ENCODE peak calls at places on chromosomes 2 and 18, in eight cellular contexts. W, B, D, Y, U, T, M and X are unnamed samples.

GRCh38 chr2:174748948-174749347 is 15.3 kb downstream of the CHRNA1 start:
- DNase-seq in M (peak; percentile 63), Y (peak; percentile 71), W (peak; percentile 28), U (peak; percentile 16), T (peak; percentile 65), B (no peak), D (peak; percentile 57), X (peak; percentile 59)

GRCh38 chr18:5449858-5450509 is 93.8 kb downstream of the EPB41L3 start:
- DNase-seq in T (no peak), M (no peak), Y (no peak), D (no peak), U (no peak), B (no peak), W (no peak), X (no peak)

GRCh38 chr18:378039-378438 is 110.2 kb upstream of the THOC1 start:
- DNase-seq in U (no peak), W (no peak), M (peak; percentile 33), T (no peak), D (no peak), Y (no peak), B (no peak), X (no peak)

GRCh38 chr2:134460583-134460998 is 206.7 kb downstream of the MGAT5 start:
- DNase-seq in Y (peak; percentile 75), T (peak; percentile 51), W (peak; percentile 33), U (peak; percentile 18), D (peak; percentile 64), B (peak; percentile 49), M (peak; percentile 79), X (peak; percentile 53)

GRCh38 chr2:153110477-153110876 is 368.1 kb downstream of the RPRM start:
- DNase-seq in U (no peak), D (no peak), T (no peak), W (no peak), Y (no peak), M (no peak), B (no peak), X (no peak)

GRCh38 chr2:20666364-20667150 is at the start of gene GDF7:
- DNase-seq in M (no peak), U (no peak), D (no peak), B (no peak), W (no peak), Y (no peak), T (peak; percentile 61), X (no peak)

GRCh38 chr2:26772064-26773001 is 8.2 kb downstream of the SLC35F6 start:
- DNase-seq in B (no peak), Y (no peak), U (no peak), W (peak; percentile 95), T (peak; percentile 96), M (peak; percentile 88), D (no peak), X (no peak)

GRCh38 chr2:15939854-15940660 is at the start of gene MYCN:
- DNase-seq in T (peak; percentile 72), M (peak; percentile 62), W (peak; percentile 52), U (no peak), B (peak; percentile 57), Y (no peak), D (peak; percentile 44), X (peak; percentile 40)

GRCh38 chr2:143615617-143616016 is 486.4 kb downstream of the ARHGAP15 start:
- DNase-seq in U (no peak), T (no peak), B (no peak), Y (no peak), D (no peak), M (no peak), W (no peak), X (no peak)

GRCh38 chr2:6896930-6897759 is 19.6 kb downstream of the RSAD2 start:
- DNase-seq in T (no peak), M (no peak), Y (peak; percentile 52), D (no peak), W (no peak), B (no peak), U (no peak), X (peak; percentile 62)

GRCh38 chr18:37188016-37188791 is 359.3 kb downstream of the KIAA1328 start:
- DNase-seq in B (no peak), U (no peak), T (no peak), W (no peak), D (no peak), Y (no peak), M (no peak), X (peak; percentile 69)

GRCh38 chr2:177972782-177973181 is 99.8 kb downstream of the PDE11A start:
- DNase-seq in B (no peak), U (no peak), W (no peak), T (no peak), M (no peak), Y (no peak), D (no peak), X (no peak)
- H3K4me3 ChIP-seq in B (no peak overlapping the region), U (no peak overlapping the region), W (no peak overlapping the region), T (no peak overlapping the region), M (no peak overlapping the region), Y (no peak overlapping the region), D (no peak overlapping the region), X (no peak overlapping the region)

DNA sequence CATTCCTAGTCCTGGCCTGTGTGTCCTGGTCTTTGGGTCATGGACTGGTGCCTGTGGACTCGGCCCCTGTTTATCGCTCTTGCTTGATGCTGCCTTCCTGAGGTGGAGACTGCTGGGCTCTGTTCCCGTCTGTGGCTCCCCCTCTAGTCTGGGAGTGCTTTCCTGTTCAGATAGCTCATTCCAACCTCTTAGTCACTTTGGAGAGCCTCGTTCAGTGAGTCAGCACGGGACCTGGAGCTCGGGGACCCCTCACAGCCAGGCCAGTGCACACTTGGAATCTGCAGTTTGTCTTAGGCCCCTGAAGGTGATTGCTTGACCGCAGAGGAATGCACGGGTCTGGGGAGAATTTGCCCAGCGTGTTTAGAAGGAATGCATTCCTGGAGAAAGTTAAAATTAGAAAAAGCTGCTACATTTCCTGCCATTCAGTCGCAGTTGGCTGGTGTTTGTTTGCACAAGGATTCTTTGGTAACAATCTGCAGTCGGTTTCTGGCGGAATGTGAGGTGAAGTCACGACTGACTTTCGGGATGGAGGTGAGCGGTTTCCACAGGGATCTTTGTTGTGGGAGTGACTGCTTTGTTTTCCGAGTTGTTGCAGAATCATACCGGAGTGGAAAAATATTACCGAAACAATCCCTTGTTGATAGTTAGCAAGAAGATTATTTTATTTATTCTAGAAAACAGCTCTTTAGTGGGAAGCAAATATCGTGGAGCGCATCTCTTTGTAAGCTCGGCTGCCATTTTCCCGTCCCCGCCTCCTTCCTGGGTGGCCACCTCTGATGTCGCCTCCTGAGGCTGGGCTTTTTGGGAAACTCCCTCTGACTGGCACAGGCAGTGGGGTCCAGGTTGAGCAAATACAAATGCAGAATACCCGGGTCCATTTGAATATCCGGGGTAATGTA is 29.6 kb downstream of the SH3BP4 start:
- DNase-seq in T (peak; percentile 52), B (no peak), Y (no peak), U (peak; percentile 97), D (peak; percentile 91), W (peak; percentile 56), M (peak; percentile 62), X (peak; percentile 99)
- TF ChIP-seq CTCF in T (no peak), B (no peak), Y (no peak), U (peak; percentile 38), D (no peak), W (no peak), M (no peak), X (peak; percentile 35)

DNA sequence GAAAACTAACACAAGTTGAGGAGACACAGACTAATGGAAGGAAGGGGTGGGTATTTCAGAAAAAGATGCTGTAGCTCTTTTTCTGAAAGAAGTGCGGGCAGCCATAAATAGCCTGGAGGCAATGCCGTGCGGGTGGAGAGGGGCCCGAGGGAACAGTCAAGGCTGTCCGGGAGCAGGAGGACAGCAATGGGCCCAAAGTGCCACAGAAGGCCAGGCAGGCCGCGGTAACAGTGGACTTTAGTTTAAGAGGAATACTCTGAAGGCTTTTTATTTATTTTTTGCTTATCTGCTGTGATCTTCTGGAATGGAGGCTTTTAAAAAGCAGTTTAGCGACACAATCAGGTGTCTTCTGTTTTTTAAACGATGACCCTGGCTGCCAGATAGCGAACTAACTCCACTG is 2.8 kb downstream of the ITGB1BP1 start:
- DNase-seq in M (no peak), U (no peak), Y (no peak), B (no peak), W (no peak), T (no peak), D (no peak), X (no peak)
- H3K4me3 ChIP-seq in M (no peak overlapping the region), U (no peak overlapping the region), Y (no peak overlapping the region), B (no peak overlapping the region), W (no peak overlapping the region), T (no peak overlapping the region), D (no peak overlapping the region), X (no peak overlapping the region)

DNA sequence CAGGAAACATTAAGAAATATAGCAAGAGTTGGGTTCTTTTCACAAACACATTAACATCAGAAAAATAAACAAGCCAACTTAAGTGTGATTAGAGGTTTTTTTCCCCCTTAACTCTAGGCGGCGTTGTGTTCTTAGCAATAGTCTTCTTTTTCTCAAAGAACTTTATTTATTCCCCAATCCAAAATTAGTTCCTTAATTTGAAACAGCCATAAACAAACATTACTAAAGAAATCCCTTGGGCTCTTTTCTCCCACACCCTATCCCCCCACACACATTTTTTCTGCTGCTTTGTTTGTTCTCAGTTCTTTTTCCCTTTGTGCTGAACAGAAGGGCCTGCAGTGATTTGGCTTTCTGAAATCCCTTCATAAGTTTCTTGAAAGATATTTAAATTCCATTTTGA is 13.2 kb upstream of the MYO1B start:
- DNase-seq in W (no peak), U (no peak), B (no peak), D (no peak), Y (no peak), T (no peak), M (no peak), X (peak; percentile 56)
- TF ChIP-seq CTCF in W (peak; percentile 7), U (peak; percentile 64), B (peak; percentile 43), D (peak; percentile 41), Y (peak; percentile 20), T (no peak), M (peak; percentile 32), X (peak; percentile 58)

DNA sequence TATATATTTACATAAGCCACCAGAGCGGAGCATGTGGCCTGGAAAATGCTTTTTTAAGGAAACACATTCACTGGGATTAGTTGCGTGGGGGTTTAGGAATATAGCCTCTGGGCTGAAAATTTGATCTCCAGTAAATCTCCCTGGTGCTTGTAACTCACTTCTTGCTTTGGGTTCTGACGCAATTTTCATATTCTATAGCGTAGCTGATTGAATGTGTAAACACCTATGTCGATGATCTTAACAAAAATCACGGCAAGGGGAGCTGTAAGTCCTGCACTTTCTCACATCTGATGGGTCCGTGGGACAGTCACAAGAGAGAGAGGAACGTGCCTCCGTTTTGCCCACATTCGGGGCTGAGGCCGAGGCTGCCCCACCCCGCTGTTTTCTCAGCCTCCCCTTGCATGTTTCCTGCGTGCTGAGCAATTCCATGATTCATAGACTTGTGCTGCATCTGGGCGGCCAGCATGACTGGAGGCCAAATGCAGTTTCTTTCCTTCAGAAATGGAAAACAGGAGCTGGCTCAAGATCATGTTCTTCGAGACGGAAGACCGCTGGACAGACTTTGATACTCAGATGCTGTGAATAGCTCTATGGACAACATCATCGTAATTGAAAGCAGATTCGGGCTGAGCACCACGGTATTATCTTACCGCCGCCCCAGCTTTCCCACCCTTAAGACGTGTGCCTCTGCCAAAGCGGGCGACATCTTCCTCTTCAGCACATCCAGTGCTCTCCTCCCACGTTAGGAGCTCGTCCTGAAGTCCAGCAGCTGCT is 109.2 kb downstream of the TMEM18 start:
- DNase-seq in B (no peak), D (no peak), U (no peak), T (no peak), W (peak; percentile 68), Y (no peak), M (no peak), X (peak; percentile 64)
- H3K4me3 ChIP-seq in B (no peak overlapping the region), D (no peak overlapping the region), U (no peak overlapping the region), T (no peak overlapping the region), W (peak overlapping the region; percentile 0), Y (no peak overlapping the region), M (no peak overlapping the region), X (no peak overlapping the region)